ENCODE peak calls at places on chromosomes 5 and 9, in nine cellular contexts. One of them, this sample, is unnamed.
A peak's percentile ranks its signal among the peaks of the same experiment; 100 is the strongest.

GRCh38 chr5:133247145-133247709 is 195.4 kb downstream of the HSPA4 start:
- DNase-seq in body of pancreas: no peak
- DNase-seq in uterus: no peak
- DNase-seq in prostate gland: no peak
- DNase-seq in spleen: no peak
- DNase-seq in IMR-90: no peak
- DNase-seq in suprapubic skin: no peak
- DNase-seq in testis: no peak
- DNase-seq in lower leg skin: no peak
- DNase-seq in this sample: peak; percentile 21

GRCh38 chr9:90916147-90916734 is 114.6 kb downstream of the SYK start:
- DNase-seq in body of pancreas: no peak
- DNase-seq in uterus: no peak
- DNase-seq in prostate gland: no peak
- DNase-seq in spleen: no peak
- DNase-seq in IMR-90: peak; percentile 73
- DNase-seq in suprapubic skin: no peak
- DNase-seq in testis: no peak
- DNase-seq in lower leg skin: no peak
- DNase-seq in this sample: no peak

GRCh38 chr5:30197662-30198061 is 995.8 kb upstream of the CDH6 start:
- DNase-seq in body of pancreas: no peak
- DNase-seq in uterus: no peak
- DNase-seq in prostate gland: no peak
- DNase-seq in spleen: no peak
- DNase-seq in IMR-90: no peak
- DNase-seq in suprapubic skin: no peak
- DNase-seq in testis: no peak
- DNase-seq in lower leg skin: no peak
- DNase-seq in this sample: peak; percentile 6

GRCh38 chr9:65400886-65401285 is 115.9 kb upstream of the FOXD4L5 start:
- DNase-seq in body of pancreas: no peak
- DNase-seq in uterus: no peak
- DNase-seq in prostate gland: no peak
- DNase-seq in spleen: no peak
- DNase-seq in IMR-90: no peak
- DNase-seq in suprapubic skin: peak; percentile 47
- DNase-seq in testis: no peak
- DNase-seq in lower leg skin: peak; percentile 49
- DNase-seq in this sample: no peak

GRCh38 chr5:178403956-178404600 is 171.5 kb upstream of the PHYKPL start:
- DNase-seq in body of pancreas: no peak
- DNase-seq in uterus: no peak
- DNase-seq in prostate gland: no peak
- DNase-seq in spleen: no peak
- DNase-seq in IMR-90: no peak
- DNase-seq in suprapubic skin: peak; percentile 58
- DNase-seq in testis: no peak
- DNase-seq in lower leg skin: peak; percentile 25
- DNase-seq in this sample: no peak

GRCh38 chr5:60961685-60962084 is 16.7 kb downstream of the NDUFAF2 start:
- DNase-seq in body of pancreas: no peak
- DNase-seq in uterus: no peak
- DNase-seq in prostate gland: no peak
- DNase-seq in spleen: no peak
- DNase-seq in IMR-90: peak; percentile 61
- DNase-seq in suprapubic skin: no peak
- DNase-seq in testis: no peak
- DNase-seq in lower leg skin: no peak
- DNase-seq in this sample: peak; percentile 73

GRCh38 chr5:159441441-159441840 is 111.2 kb upstream of the IL12B start:
- DNase-seq in body of pancreas: no peak
- DNase-seq in uterus: no peak
- DNase-seq in prostate gland: no peak
- DNase-seq in spleen: no peak
- DNase-seq in IMR-90: no peak
- DNase-seq in suprapubic skin: no peak
- DNase-seq in testis: peak; percentile 49
- DNase-seq in lower leg skin: no peak
- DNase-seq in this sample: peak; percentile 57

GRCh38 chr5:76326559-76327351 is 76.3 kb upstream of the IQGAP2 start:
- DNase-seq in body of pancreas: no peak
- DNase-seq in uterus: no peak
- DNase-seq in prostate gland: no peak
- DNase-seq in spleen: peak; percentile 76
- DNase-seq in IMR-90: no peak
- DNase-seq in suprapubic skin: no peak
- DNase-seq in testis: no peak
- DNase-seq in lower leg skin: no peak
- DNase-seq in this sample: no peak

GRCh38 chr9:117414906-117415583 is at the start of gene ASTN2:
- DNase-seq in body of pancreas: peak; percentile 10
- DNase-seq in uterus: no peak
- DNase-seq in prostate gland: peak; percentile 61
- DNase-seq in spleen: no peak
- DNase-seq in IMR-90: no peak
- DNase-seq in suprapubic skin: no peak
- DNase-seq in testis: peak; percentile 57
- DNase-seq in lower leg skin: peak; percentile 81
- DNase-seq in this sample: no peak

GRCh38 chr5:65102826-65103673 is 334.3 kb downstream of the CWC27 start:
- DNase-seq in body of pancreas: peak; percentile 72
- DNase-seq in uterus: peak; percentile 67
- DNase-seq in prostate gland: peak; percentile 49
- DNase-seq in spleen: peak; percentile 88
- DNase-seq in IMR-90: peak; percentile 15
- DNase-seq in suprapubic skin: no peak
- DNase-seq in testis: peak; percentile 70
- DNase-seq in lower leg skin: peak; percentile 88
- DNase-seq in this sample: peak; percentile 43

GRCh38 chr5:65103674-65104035 is 334.9 kb downstream of the CWC27 start:
- DNase-seq in body of pancreas: no peak
- DNase-seq in uterus: peak; percentile 18
- DNase-seq in prostate gland: no peak
- DNase-seq in spleen: no peak
- DNase-seq in IMR-90: no peak
- DNase-seq in suprapubic skin: no peak
- DNase-seq in testis: peak; percentile 63
- DNase-seq in lower leg skin: no peak
- DNase-seq in this sample: no peak

GRCh38 chr5:65101706-65102105 is 333.0 kb downstream of the CWC27 start:
- DNase-seq in body of pancreas: no peak
- DNase-seq in uterus: no peak
- DNase-seq in prostate gland: no peak
- DNase-seq in spleen: no peak
- DNase-seq in IMR-90: peak; percentile 70
- DNase-seq in suprapubic skin: no peak
- DNase-seq in testis: no peak
- DNase-seq in lower leg skin: no peak
- DNase-seq in this sample: no peak

GRCh38 chr5:65102501-65102825 is 333.7 kb downstream of the CWC27 start:
- DNase-seq in body of pancreas: no peak
- DNase-seq in uterus: no peak
- DNase-seq in prostate gland: no peak
- DNase-seq in spleen: no peak
- DNase-seq in IMR-90: no peak
- DNase-seq in suprapubic skin: no peak
- DNase-seq in testis: peak; percentile 32
- DNase-seq in lower leg skin: no peak
- DNase-seq in this sample: no peak

GRCh38 chr5:65100846-65101678 is 332.3 kb downstream of the CWC27 start:
- DNase-seq in body of pancreas: peak; percentile 62
- DNase-seq in uterus: peak; percentile 34
- DNase-seq in prostate gland: peak; percentile 19
- DNase-seq in spleen: no peak
- DNase-seq in IMR-90: peak; percentile 86
- DNase-seq in suprapubic skin: no peak
- DNase-seq in testis: peak; percentile 82
- DNase-seq in lower leg skin: no peak
- DNase-seq in this sample: peak; percentile 48
- TF ChIP-seq CTCF in body of pancreas: peak; percentile 53
- TF ChIP-seq CTCF in uterus: peak; percentile 49
- TF ChIP-seq CTCF in prostate gland: peak; percentile 51
- TF ChIP-seq CTCF in spleen: peak; percentile 49
- TF ChIP-seq CTCF in IMR-90: peak; percentile 67
- TF ChIP-seq CTCF in suprapubic skin: peak; percentile 51
- TF ChIP-seq CTCF in testis: peak; percentile 66
- TF ChIP-seq CTCF in lower leg skin: no peak
- TF ChIP-seq CTCF in this sample: peak; percentile 42

DNA sequence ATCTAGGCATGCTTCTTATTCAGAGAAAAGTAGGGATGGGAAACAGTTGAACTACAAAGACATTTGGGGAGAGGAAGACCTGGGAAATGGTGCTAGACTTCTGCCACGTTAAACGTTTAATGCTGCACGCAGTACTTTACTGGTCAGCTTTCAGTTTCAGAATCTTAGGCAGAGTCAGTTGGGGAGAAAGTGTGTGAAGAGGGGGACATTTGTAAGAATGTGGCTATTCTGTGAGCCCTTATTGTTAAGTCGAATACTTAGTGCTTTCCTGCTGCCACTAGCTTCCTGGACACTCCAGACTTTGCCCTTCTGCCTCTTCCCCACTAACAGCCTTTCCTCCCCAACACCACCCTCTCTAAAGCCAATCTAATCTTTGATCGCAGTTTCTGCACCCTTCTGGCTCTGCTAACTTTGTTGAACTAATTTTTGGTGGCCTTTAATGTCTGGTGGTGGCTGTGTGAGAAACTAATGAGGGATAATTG is 6.1 kb downstream of the CYSTM1 start:
- DNase-seq in body of pancreas: no peak
- DNase-seq in uterus: no peak
- DNase-seq in prostate gland: no peak
- DNase-seq in spleen: no peak
- DNase-seq in IMR-90: no peak
- DNase-seq in suprapubic skin: no peak
- DNase-seq in testis: no peak
- DNase-seq in lower leg skin: no peak
- DNase-seq in this sample: no peak
- TF ChIP-seq POLR2A in body of pancreas: no peak
- TF ChIP-seq POLR2A in uterus: no peak
- TF ChIP-seq POLR2A in prostate gland: no peak
- TF ChIP-seq POLR2A in spleen: no peak
- TF ChIP-seq POLR2A in IMR-90: no peak
- TF ChIP-seq POLR2A in suprapubic skin: no peak
- TF ChIP-seq POLR2A in testis: no peak
- TF ChIP-seq POLR2A in lower leg skin: no peak
- TF ChIP-seq POLR2A in this sample: no peak

DNA sequence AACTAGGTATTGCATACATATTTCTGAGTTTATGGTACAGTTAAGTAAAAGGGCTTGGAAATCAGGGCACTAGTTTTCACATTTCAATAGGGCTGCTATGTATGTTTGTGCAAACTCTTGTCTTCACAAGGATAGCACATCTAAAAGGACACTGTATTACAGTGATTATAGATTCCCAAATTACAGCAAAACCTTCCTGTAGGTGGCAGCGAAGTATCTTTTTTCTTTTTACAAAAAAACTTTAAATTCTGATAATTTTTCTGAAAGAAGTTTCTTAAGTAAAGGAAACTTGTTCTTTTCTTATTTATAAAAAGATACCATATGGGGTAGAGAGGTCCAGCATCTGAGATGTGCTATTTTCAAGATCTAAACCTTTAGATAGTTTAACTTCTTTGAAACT is 337.8 kb downstream of the PTPRD start:
- DNase-seq in body of pancreas: no peak
- DNase-seq in uterus: no peak
- DNase-seq in prostate gland: no peak
- DNase-seq in spleen: no peak
- DNase-seq in IMR-90: no peak
- DNase-seq in suprapubic skin: no peak
- DNase-seq in testis: no peak
- DNase-seq in lower leg skin: no peak
- DNase-seq in this sample: no peak
- TF ChIP-seq CTCF in body of pancreas: no peak
- TF ChIP-seq CTCF in uterus: no peak
- TF ChIP-seq CTCF in prostate gland: no peak
- TF ChIP-seq CTCF in spleen: no peak
- TF ChIP-seq CTCF in IMR-90: no peak
- TF ChIP-seq CTCF in suprapubic skin: no peak
- TF ChIP-seq CTCF in testis: no peak
- TF ChIP-seq CTCF in lower leg skin: no peak
- TF ChIP-seq CTCF in this sample: no peak

GRCh38 chr9:131494296-131494870 is 8.3 kb upstream of the POMT1 start:
- DNase-seq in body of pancreas: no peak
- DNase-seq in uterus: no peak
- DNase-seq in prostate gland: no peak
- DNase-seq in spleen: no peak
- DNase-seq in IMR-90: no peak
- DNase-seq in suprapubic skin: no peak
- DNase-seq in testis: no peak
- DNase-seq in lower leg skin: no peak
- DNase-seq in this sample: no peak

GRCh38 chr9:131487621-131488031 is 15.1 kb upstream of the POMT1 start:
- DNase-seq in body of pancreas: no peak
- DNase-seq in uterus: no peak
- DNase-seq in prostate gland: no peak
- DNase-seq in spleen: no peak
- DNase-seq in IMR-90: no peak
- DNase-seq in suprapubic skin: no peak
- DNase-seq in testis: no peak
- DNase-seq in lower leg skin: no peak
- DNase-seq in this sample: no peak

GRCh38 chr9:131492070-131492469 is 10.6 kb upstream of the POMT1 start:
- DNase-seq in body of pancreas: peak; percentile 41
- DNase-seq in uterus: no peak
- DNase-seq in prostate gland: no peak
- DNase-seq in spleen: no peak
- DNase-seq in IMR-90: no peak
- DNase-seq in suprapubic skin: no peak
- DNase-seq in testis: no peak
- DNase-seq in lower leg skin: no peak
- DNase-seq in this sample: no peak

GRCh38 chr9:131490514-131490913 is 12.2 kb upstream of the POMT1 start:
- DNase-seq in body of pancreas: no peak
- DNase-seq in uterus: no peak
- DNase-seq in prostate gland: no peak
- DNase-seq in spleen: no peak
- DNase-seq in IMR-90: no peak
- DNase-seq in suprapubic skin: no peak
- DNase-seq in testis: no peak
- DNase-seq in lower leg skin: no peak
- DNase-seq in this sample: no peak

DNA sequence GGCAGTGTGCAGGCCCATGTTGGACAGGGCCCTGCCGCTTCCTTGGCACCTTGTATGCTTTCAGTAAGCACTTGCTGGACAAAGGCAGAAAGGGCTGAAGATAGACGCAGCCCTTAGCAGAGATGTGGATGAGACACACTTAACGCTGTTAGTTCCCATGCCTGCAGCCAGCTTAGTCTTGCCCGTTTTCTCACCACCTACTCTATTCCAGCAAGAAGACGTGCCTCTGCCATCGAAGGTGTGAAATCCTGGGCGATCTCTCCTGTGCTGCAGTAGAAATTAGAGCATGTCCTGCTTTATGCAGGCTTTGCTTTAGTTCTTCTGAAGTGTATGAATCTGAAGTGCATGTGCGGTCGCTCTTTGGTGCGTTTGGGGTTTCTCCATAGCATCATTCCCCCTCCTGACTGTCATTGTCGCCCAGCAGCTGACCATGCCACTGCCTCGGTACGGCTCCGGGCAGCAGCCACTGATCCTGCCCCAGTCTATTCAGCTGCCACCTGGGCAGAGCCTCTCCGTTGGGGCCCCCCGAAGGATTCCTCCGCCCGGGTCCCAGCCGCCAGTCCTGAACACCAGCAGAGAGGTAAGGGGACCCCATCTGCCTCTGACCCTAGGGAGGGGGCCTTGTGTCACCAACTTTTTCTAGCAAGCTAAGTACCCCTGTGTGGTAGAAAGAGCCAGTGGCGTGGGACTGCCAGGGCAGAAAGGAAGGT is 11.6 kb upstream of the POMT1 start:
- DNase-seq in body of pancreas: no peak
- DNase-seq in uterus: no peak
- DNase-seq in prostate gland: no peak
- DNase-seq in spleen: no peak
- DNase-seq in IMR-90: no peak
- DNase-seq in suprapubic skin: no peak
- DNase-seq in testis: no peak
- DNase-seq in lower leg skin: no peak
- DNase-seq in this sample: no peak
- TF ChIP-seq POLR2A in body of pancreas: no peak
- TF ChIP-seq POLR2A in uterus: no peak
- TF ChIP-seq POLR2A in prostate gland: no peak
- TF ChIP-seq POLR2A in spleen: no peak
- TF ChIP-seq POLR2A in IMR-90: no peak
- TF ChIP-seq POLR2A in suprapubic skin: no peak
- TF ChIP-seq POLR2A in testis: no peak
- TF ChIP-seq POLR2A in lower leg skin: no peak
- TF ChIP-seq POLR2A in this sample: no peak

This sample was measured in NB4.